ENCODE peak calls at places on chromosomes 3 and 15, in four cellular contexts. M, G, C and U are unnamed samples.

GRCh38 chr3:56494679-56495322 is 26.5 kb upstream of the ERC2 start:
- DNase-seq in M (peak; percentile 73), G (peak; percentile 78), C (peak; percentile 73), U (peak; percentile 87)

GRCh38 chr3:9915252-9916141 is 1.4 kb upstream of the IL17RC start:
- DNase-seq in M (peak; percentile 59), G (no peak), C (no peak), U (no peak)

GRCh38 chr3:183298708-183299153 is 45.7 kb downstream of the B3GNT5 start:
- DNase-seq in M (peak; percentile 94), G (peak; percentile 38), C (no peak), U (no peak)

GRCh38 chr3:133881987-133882825 is 13.5 kb downstream of the RAB6B start:
- DNase-seq in M (no peak), G (no peak), C (no peak), U (no peak)

GRCh38 chr15:69074843-69075224 is 60.3 kb downstream of the NOX5 start:
- DNase-seq in M (peak; percentile 25), G (peak; percentile 27), C (no peak), U (no peak)

GRCh38 chr3:159832024-159832423 is 156.6 kb upstream of the IL12A start:
- DNase-seq in M (no peak), G (no peak), C (no peak), U (no peak)

GRCh38 chr3:51530485-51530884 is 8.0 kb upstream of the RAD54L2 start:
- DNase-seq in M (peak; percentile 34), G (no peak), C (no peak), U (no peak)

GRCh38 chr15:52085289-52085688 is 27.3 kb downstream of the BCL2L10 start:
- DNase-seq in M (peak; percentile 23), G (no peak), C (no peak), U (no peak)

GRCh38 chr15:65638107-65638506 is 16.4 kb downstream of the SLC24A1 start:
- DNase-seq in M (no peak), G (no peak), C (no peak), U (no peak)

GRCh38 chr15:46815765-46816164 is 901.5 kb upstream of the SEMA6D start:
- DNase-seq in M (no peak), G (no peak), C (no peak), U (no peak)

GRCh38 chr3:32681811-32682210 is 3.2 kb upstream of the CNOT10 start:
- DNase-seq in M (peak; percentile 12), G (peak; percentile 14), C (no peak), U (no peak)

GRCh38 chr15:52481915-52482314 is 46.8 kb downstream of the MYO5A start:
- DNase-seq in M (peak; percentile 94), G (no peak), C (peak; percentile 13), U (peak; percentile 94)

GRCh38 chr15:78179286-78179840 is 30.2 kb downstream of the IDH3A start:
- DNase-seq in M (no peak), G (no peak), C (no peak), U (no peak)

GRCh38 chr15:41888662-41889253 is 5.1 kb downstream of the SPTBN5 start:
- DNase-seq in M (no peak), G (no peak), C (no peak), U (peak; percentile 37)

DNA sequence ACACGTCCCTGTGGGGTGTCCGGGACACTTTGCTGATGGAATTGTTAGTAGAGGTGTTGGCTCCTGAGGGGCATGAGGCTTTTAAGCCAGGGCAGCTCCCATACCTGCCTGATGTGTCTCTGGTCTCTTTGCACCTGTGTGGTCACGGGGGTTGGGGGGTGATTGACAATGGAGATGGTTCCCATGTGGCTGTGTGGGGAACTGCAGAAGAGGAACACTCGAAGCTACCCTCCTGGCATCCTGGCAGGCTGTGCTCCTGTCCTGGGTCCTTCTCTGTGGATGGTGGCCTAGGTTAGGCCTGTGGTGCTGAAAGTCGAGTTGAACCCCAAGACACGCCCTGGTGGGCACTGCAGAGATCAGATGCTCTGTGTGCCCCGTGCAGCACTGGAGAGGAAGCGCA is 73.4 kb downstream of the HMCES start:
- DNase-seq in M (no peak), G (no peak), C (no peak), U (peak; percentile 39)
- TF ChIP-seq CTCF in M (no peak), G (no peak), C (peak; percentile 52), U (peak; percentile 58)

GRCh38 chr3:5888845-5889244 is 701.3 kb downstream of the EDEM1 start:
- DNase-seq in M (no peak), G (no peak), C (no peak), U (no peak)
- H3K4me2 ChIP-seq in M (no peak overlapping the region), G (no peak overlapping the region), C (no peak overlapping the region), U (no peak overlapping the region)

GRCh38 chr3:194296832-194297666 is 54.1 kb downstream of the CPN2 start:
- DNase-seq in M (peak; percentile 61), G (no peak), C (peak; percentile 22), U (no peak)
- H3K27ac ChIP-seq in M (no peak overlapping the region), G (peak overlapping the region; percentile 79), C (peak overlapping the region; percentile 96), U (no peak overlapping the region)

DNA sequence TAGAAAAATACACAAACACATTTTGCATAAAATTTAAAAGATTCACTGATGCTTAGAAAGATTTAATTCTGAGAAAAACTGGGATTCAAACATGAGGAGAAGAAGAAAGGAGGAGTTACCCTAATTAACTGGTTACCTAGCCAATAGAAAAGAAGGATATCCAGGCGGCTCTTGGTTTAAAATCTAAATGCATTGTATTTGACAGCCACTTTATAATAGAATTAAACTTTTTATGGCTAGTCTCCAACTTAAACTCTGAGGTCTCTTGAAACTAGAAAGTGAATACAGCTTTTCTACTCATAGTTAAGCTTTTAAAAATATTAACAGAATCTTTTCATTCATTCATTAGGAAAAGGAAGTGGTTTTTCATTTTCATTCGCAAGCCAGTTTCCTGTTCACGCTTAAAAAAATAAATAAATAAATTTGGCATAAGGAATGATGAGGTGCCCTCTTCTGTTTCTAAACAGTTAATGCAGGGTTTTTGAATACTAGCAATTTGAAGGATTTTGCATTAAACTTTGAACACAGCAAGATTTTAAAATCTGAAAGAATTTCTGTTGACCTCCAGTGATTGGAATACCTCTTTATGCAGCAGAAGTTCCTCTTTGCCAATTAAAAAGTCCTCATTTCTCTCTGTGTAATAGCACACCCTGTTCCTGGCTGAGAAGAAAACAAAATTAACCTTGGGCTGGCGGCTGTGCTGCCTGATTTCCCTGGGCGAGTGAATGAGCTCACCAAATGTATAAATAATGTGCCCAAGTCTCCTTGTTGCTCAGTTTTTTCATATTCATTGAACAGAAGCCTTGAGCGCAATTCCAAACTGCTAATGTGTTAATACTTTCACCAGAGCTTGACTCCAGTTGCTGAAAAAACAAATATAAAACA is 105.1 kb downstream of the ZMAT3 start:
- DNase-seq in M (peak; percentile 31), G (peak; percentile 16), C (peak; percentile 29), U (peak; percentile 62)
- TF ChIP-seq CTCF in M (peak; percentile 22), G (peak; percentile 52), C (peak; percentile 64), U (peak; percentile 89)

GRCh38 chr3:115785782-115786181 is 162.5 kb downstream of the GAP43 start:
- DNase-seq in M (peak; percentile 81), G (no peak), C (no peak), U (no peak)
- H3K4me2 ChIP-seq in M (no peak overlapping the region), G (peak overlapping the region; percentile 86), C (no peak overlapping the region), U (no peak overlapping the region)

DNA sequence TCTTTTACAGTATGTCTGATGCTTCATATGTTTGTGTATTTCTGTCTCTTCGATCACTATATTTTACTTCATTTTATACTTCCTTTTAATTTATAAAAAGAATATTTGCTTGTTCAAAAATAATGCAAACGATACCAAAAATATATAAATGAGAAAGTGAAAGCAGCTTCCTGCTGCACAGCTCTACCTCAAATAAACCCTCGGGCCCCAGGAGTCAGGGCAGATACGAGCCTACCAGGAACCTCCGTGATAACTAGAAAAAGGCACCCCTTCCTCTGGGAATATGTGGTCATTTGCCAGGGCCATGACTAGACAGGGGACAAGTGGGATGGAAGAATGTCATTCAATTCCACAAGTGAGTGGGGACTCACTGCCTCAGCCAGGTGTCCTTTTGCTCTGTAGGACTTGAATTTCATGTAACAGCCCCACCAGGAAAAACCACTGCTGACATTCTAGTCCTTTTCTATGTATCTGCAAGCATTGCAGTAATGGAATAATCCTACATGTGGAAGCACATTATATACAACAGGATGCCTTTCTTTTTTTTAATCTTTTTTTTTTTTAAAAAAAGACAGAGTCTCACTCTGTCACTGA is 133.3 kb downstream of the SUCLG2 start:
- DNase-seq in M (no peak), G (no peak), C (no peak), U (peak; percentile 3)
- H3K27ac ChIP-seq in M (no peak overlapping the region), G (no peak overlapping the region), C (no peak overlapping the region), U (no peak overlapping the region)

GRCh38 chr15:90019611-90020010 is 18.5 kb downstream of the ZNF710 start:
- DNase-seq in M (no peak), G (no peak), C (no peak), U (no peak)

GRCh38 chr15:90016721-90017120 is 15.6 kb downstream of the ZNF710 start:
- DNase-seq in M (no peak), G (no peak), C (no peak), U (no peak)

GRCh38 chr15:90020041-90020735 is 19.1 kb downstream of the ZNF710 start:
- DNase-seq in M (no peak), G (no peak), C (no peak), U (no peak)

GRCh38 chr15:90015749-90016148 is 14.6 kb downstream of the ZNF710 start:
- DNase-seq in M (no peak), G (peak; percentile 49), C (no peak), U (no peak)

DNA sequence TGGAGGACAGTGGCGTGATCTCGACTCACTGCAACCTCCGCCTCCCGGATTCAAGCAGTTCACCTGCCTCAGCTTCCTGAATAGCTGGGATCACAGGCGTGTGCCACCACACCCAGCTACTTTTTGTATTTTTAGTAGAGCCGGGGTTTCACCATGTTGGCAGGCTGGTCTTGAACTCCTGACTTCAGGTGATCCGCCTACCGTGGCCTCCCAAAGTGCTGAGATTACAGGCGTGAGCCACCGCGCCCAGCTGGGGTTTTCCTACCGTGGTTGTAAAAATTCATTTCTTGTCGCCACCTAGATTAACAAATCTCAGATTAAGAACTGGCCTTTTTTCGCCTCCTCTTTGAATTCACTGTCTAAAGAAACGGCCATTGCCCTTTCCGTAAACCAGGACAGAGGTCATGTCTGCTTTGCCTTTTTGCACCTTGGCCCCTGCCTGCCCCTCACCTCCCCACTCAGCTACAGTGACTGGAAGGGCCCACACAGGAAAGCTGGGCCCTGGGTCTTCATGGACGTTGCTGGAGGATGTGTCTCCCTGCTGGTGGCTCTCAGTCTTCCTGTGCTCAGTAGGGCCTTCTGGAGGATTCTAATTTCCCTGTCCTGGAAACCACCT is 17.2 kb downstream of the ZNF710 start:
- DNase-seq in M (no peak), G (no peak), C (no peak), U (no peak)
- TF ChIP-seq CTCF in M (no peak), G (no peak), C (no peak), U (no peak)

GRCh38 chr15:60804986-60805949 is 326.3 kb upstream of the ICE2 start:
- DNase-seq in M (peak; percentile 86), G (peak; percentile 25), C (no peak), U (no peak)
- H3K4me2 ChIP-seq in M (no peak overlapping the region), G (no peak overlapping the region), C (no peak overlapping the region), U (no peak overlapping the region)

GRCh38 chr15:34952481-34952880 is 17.1 kb downstream of the AQR start:
- DNase-seq in M (no peak), G (no peak), C (no peak), U (no peak)
- H3K27ac ChIP-seq in M (no peak overlapping the region), G (no peak overlapping the region), C (no peak overlapping the region), U (no peak overlapping the region)